ENCODE peak calls at places on chromosomes 3 and 15, in six cellular contexts. H is K562, S is HepG2, V is SK-N-SH, N is HCT116, K is GM12878. P is an unnamed sample.

GRCh38 chr3:57755368-57756021 is 614 bp upstream of the SLMAP start:
- DNase-seq in S (peak; percentile 45), N (peak; percentile 68), K (no peak), V (peak; percentile 73), H (peak; percentile 53), P (peak; percentile 64)

GRCh38 chr3:51675201-51675611 is 4.2 kb downstream of the TEX264 start:
- DNase-seq in N (no peak), K (no peak), S (no peak), V (no peak), H (no peak), P (peak; percentile 25)

GRCh38 chr3:87997298-87997697 is 61.5 kb downstream of the CGGBP1 start:
- DNase-seq in N (no peak), K (peak; percentile 26), S (no peak), V (no peak), H (no peak), P (no peak)

GRCh38 chr15:52733078-52733477 is 53.9 kb upstream of the ATOSA start:
- DNase-seq in N (no peak), H (no peak), V (no peak), S (peak; percentile 63), K (no peak), P (no peak)

GRCh38 chr15:99729327-99729726 is 3.9 kb downstream of the LYSMD4 start:
- DNase-seq in N (no peak), K (no peak), H (no peak), V (no peak), S (no peak), P (no peak)

GRCh38 chr3:150078983-150079739 is 108.5 kb upstream of the PFN2 start:
- DNase-seq in K (no peak), N (no peak), H (no peak), V (peak; percentile 38), S (no peak), P (no peak)

GRCh38 chr15:66288796-66289195 is 4.6 kb upstream of the DIS3L start:
- DNase-seq in H (no peak), S (no peak), V (peak; percentile 49), N (no peak), K (no peak), P (no peak)

GRCh38 chr15:101024111-101024695 is 105.0 kb downstream of the LRRK1 start:
- DNase-seq in N (no peak), S (no peak), K (no peak), H (no peak), V (no peak), P (no peak)

GRCh38 chr3:117165611-117166051 is 456.1 kb downstream of the TUSC7 start:
- DNase-seq in K (no peak), H (no peak), V (no peak), N (no peak), S (no peak), P (peak; percentile 18)

GRCh38 chr15:68176601-68177000 is 28.5 kb downstream of the CALML4 start:
- DNase-seq in V (no peak), S (no peak), N (no peak), H (no peak), K (no peak), P (no peak)

GRCh38 chr3:57822686-57823085 is 66.6 kb downstream of the SLMAP start:
- DNase-seq in N (no peak), S (no peak), V (no peak), H (no peak), K (no peak), P (no peak)

GRCh38 chr3:184373422-184373821 is 4.6 kb downstream of the THPO start:
- DNase-seq in N (no peak), V (no peak), H (no peak), S (no peak), K (no peak), P (no peak)

GRCh38 chr3:32371466-32372212 is 20.0 kb upstream of the CMTM7 start:
- DNase-seq in K (no peak), N (no peak), S (no peak), H (no peak), V (no peak), P (no peak)

GRCh38 chr3:180619723-180620122 is 17.8 kb downstream of the TTC14 start:
- DNase-seq in H (no peak), S (no peak), V (no peak), K (no peak), N (no peak), P (no peak)

GRCh38 chr3:140809326-140809725 is 131.5 kb downstream of the TRIM42 start:
- DNase-seq in N (no peak), V (no peak), K (no peak), H (no peak), S (no peak), P (no peak)

GRCh38 chr3:15372918-15373317 is 40.5 kb upstream of the SH3BP5 start:
- DNase-seq in H (no peak), S (no peak), K (no peak), N (no peak), V (no peak), P (no peak)

GRCh38 chr3:64691051-64691450 is 3.3 kb upstream of the ADAMTS9 start:
- DNase-seq in K (no peak), H (no peak), N (no peak), V (no peak), S (no peak), P (no peak)

GRCh38 chr3:127037971-127038446 is 55.1 kb downstream of the PLXNA1 start:
- DNase-seq in S (no peak), N (no peak), K (no peak), H (no peak), V (no peak), P (no peak)

GRCh38 chr3:117443014-117443413 is 733.4 kb downstream of the TUSC7 start:
- DNase-seq in V (no peak), H (no peak), S (no peak), K (no peak), N (no peak), P (no peak)

GRCh38 chr15:94692697-94693096 is 461.3 kb downstream of the MCTP2 start:
- DNase-seq in V (no peak), K (no peak), N (no peak), H (no peak), S (no peak), P (no peak)

GRCh38 chr3:39188271-39189149 is 3.9 kb downstream of the XIRP1 start:
- DNase-seq in K (no peak), N (no peak), S (no peak), V (no peak), H (no peak), P (no peak)

GRCh38 chr15:92392462-92392861 is 1.2 kb upstream of the ST8SIA2 start:
- DNase-seq in K (no peak), V (no peak), N (no peak), H (no peak), S (no peak), P (no peak)

GRCh38 chr15:62783303-62783957 is 259.1 kb upstream of the TPM1 start:
- DNase-seq in N (no peak), K (no peak), V (no peak), S (no peak), H (no peak), P (no peak)

GRCh38 chr3:50008931-50009330 is 69.0 kb downstream of the RBM6 start:
- DNase-seq in N (no peak), H (no peak), S (no peak), K (no peak), V (no peak), P (no peak)
- TF ChIP-seq JUND in N (no peak), H (no peak), S (no peak), K (no peak), V (no peak), P (no peak)

GRCh38 chr15:80640546-80641121 is 54.5 kb upstream of the ABHD17C start:
- DNase-seq in H (no peak), K (no peak), N (no peak), V (no peak), S (no peak), P (no peak)

GRCh38 chr15:80641384-80641783 is 53.7 kb upstream of the ABHD17C start:
- DNase-seq in V (no peak), H (no peak), S (no peak), N (no peak), K (no peak), P (no peak)

GRCh38 chr15:80643296-80643965 is 51.7 kb upstream of the ABHD17C start:
- DNase-seq in H (no peak), S (no peak), K (no peak), V (no peak), N (no peak), P (no peak)

DNA sequence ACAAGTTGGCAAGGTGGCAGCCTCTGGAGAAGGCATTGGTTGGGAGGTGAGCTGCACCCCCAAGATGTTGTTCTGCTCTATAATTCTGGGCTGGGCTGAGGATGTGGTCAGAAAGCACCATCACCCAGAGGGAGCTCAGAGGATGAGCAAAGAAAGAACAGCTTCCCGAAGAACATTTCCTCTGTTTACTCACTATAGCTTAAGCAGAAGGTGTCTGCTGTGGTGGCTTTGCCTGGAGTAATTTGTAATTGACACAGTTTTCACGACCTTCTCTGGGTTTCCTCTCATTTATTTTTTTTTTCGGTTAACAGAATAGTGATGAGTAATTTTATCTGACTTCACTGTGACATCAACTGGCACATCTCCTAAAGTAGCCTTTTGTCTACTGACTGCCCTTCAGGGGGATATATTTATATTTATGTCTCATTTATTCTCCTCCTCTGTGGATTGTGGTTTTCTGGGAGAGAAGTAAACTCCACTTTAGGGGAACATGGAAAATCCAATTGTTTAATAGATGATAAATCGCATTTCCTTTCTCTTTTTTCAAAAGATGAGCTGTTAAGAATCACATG is 49.5 kb upstream of the ABHD17C start:
- DNase-seq in K (no peak), H (no peak), S (no peak), N (no peak), V (no peak), P (no peak)
- TF ChIP-seq JUND in K (no peak), H (no peak), S (no peak), N (no peak), V (no peak), P (no peak)

GRCh38 chr3:48963591-48963990 is 26.4 kb upstream of the P4HTM start:
- DNase-seq in V (no peak), S (no peak), H (no peak), K (no peak), N (no peak), P (no peak)

GRCh38 chr3:48962939-48963338 is 27.1 kb upstream of the P4HTM start:
- DNase-seq in H (no peak), K (no peak), V (no peak), S (no peak), N (no peak), P (no peak)

GRCh38 chr3:48960841-48961413 is 29.1 kb upstream of the P4HTM start:
- DNase-seq in S (no peak), N (no peak), K (peak; percentile 42), H (no peak), V (no peak), P (no peak)

GRCh38 chr3:48966367-48966766 is 23.7 kb upstream of the P4HTM start:
- DNase-seq in V (no peak), H (no peak), N (no peak), K (no peak), S (no peak), P (no peak)

GRCh38 chr3:48962340-48962739 is 27.7 kb upstream of the P4HTM start:
- DNase-seq in V (no peak), N (no peak), H (no peak), K (no peak), S (no peak), P (no peak)
- TF ChIP-seq JUND in V (no peak), N (no peak), H (no peak), K (no peak), S (no peak), P (no peak)

DNA sequence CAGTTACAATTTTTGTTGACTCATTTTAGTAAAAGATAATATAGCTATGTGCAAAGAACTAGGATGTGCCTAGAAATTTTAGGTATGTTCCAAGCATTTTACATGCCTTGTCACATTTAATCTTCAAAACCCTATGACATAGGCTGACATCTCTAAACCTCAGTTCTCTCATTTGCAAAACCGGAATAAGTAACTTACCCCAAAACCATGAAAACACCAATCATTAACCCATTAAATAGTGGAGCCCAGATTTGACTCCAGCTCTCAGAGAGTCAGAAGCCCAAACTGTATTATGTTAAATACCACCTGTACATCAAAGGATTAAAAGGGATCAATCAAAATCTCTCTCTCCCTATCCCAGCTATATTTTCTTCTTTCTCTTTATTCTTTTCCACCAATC is 36.6 kb downstream of the GSK3B start:
- DNase-seq in N (no peak), V (no peak), S (no peak), K (no peak), H (no peak), P (no peak)
- TF ChIP-seq JUND in N (no peak), V (no peak), S (no peak), K (no peak), H (no peak), P (no peak)